ENCODE peak calls at places on chromosome 21, in seven cellular contexts. P is cardiac fibroblast, O is upper lobe of right lung, L is dorsolateral prefrontal cortex, R is HFFc6, D is testis, F is A549. H is an unnamed sample.
A peak's percentile ranks its signal among the peaks of the same experiment; 100 is the strongest.

GRCh38 chr21:31201548-31201947 is 142.5 kb downstream of the TIAM1 start:
- DNase-seq in P (peak; percentile 88), O (no peak), L (no peak), R (no peak), D (peak; percentile 74), F (no peak), H (no peak)

GRCh38 chr21:44370027-44370735 is 16.8 kb downstream of the TRPM2 start:
- DNase-seq in P (no peak), O (peak; percentile 74), L (peak; percentile 31), R (peak; percentile 9), D (peak; percentile 73), F (peak; percentile 24), H (peak; percentile 62)

GRCh38 chr21:14550200-14550599 is 4.1 kb upstream of the SAMSN1 start:
- DNase-seq in P (no peak), O (no peak), L (no peak), R (no peak), D (no peak), F (no peak), H (no peak)

GRCh38 chr21:34869541-34869940 is 179.6 kb downstream of the RUNX1 start:
- DNase-seq in P (no peak), O (no peak), L (no peak), R (no peak), D (no peak), F (no peak), H (no peak)

GRCh38 chr21:29342394-29342957 is 43.8 kb downstream of the BACH1 start:
- DNase-seq in P (peak; percentile 93), O (no peak), L (no peak), R (peak; percentile 69), D (no peak), F (peak; percentile 11), H (peak; percentile 34)

GRCh38 chr21:43814215-43815106 is 25.1 kb downstream of the RRP1 start:
- DNase-seq in P (no peak), O (no peak), L (no peak), R (no peak), D (no peak), F (no peak), H (no peak)

GRCh38 chr21:34668803-34669148 is at the start of gene CLIC6:
- DNase-seq in P (no peak), O (peak; percentile 76), L (no peak), R (no peak), D (no peak), F (no peak), H (peak; percentile 30)

GRCh38 chr21:32135401-32136363 is 143.2 kb downstream of the MIS18A start:
- DNase-seq in P (no peak), O (no peak), L (peak; percentile 77), R (no peak), D (no peak), F (no peak), H (no peak)

GRCh38 chr21:34930971-34931370 is 118.1 kb downstream of the RUNX1 start:
- DNase-seq in P (no peak), O (no peak), L (no peak), R (peak; percentile 48), D (no peak), F (no peak), H (no peak)

GRCh38 chr21:32914424-32915070 is 111.2 kb upstream of the OLIG2 start:
- DNase-seq in P (no peak), O (no peak), L (no peak), R (no peak), D (no peak), F (no peak), H (no peak)

GRCh38 chr21:42793774-42794173 is 85.6 kb downstream of the WDR4 start:
- DNase-seq in P (no peak), O (no peak), L (no peak), R (no peak), D (no peak), F (no peak), H (no peak)

GRCh38 chr21:33662046-33662445 is 19.7 kb downstream of the ITSN1 start:
- DNase-seq in P (no peak), O (no peak), L (no peak), R (no peak), D (no peak), F (no peak), H (no peak)

GRCh38 chr21:29237110-29238051 is 61.3 kb upstream of the BACH1 start:
- DNase-seq in P (peak; percentile 69), O (no peak), L (no peak), R (no peak), D (peak; percentile 71), F (no peak), H (no peak)

GRCh38 chr21:28805885-28806284 is 186.8 kb downstream of the LTN1 start:
- DNase-seq in P (peak; percentile 95), O (no peak), L (no peak), R (peak; percentile 78), D (peak; percentile 63), F (no peak), H (no peak)

GRCh38 chr21:25334046-25334730 is 273.1 kb downstream of the MRPL39 start:
- DNase-seq in P (no peak), O (no peak), L (no peak), R (no peak), D (no peak), F (no peak), H (no peak)

GRCh38 chr21:42513151-42513984 is at the start of gene SLC37A1:
- DNase-seq in P (no peak), O (peak; percentile 79), L (no peak), R (no peak), D (peak; percentile 39), F (peak; percentile 6), H (peak; percentile 48)

GRCh38 chr21:44944596-44944995 is 4.8 kb downstream of the SLX9 start:
- DNase-seq in P (no peak), O (peak; percentile 51), L (no peak), R (no peak), D (no peak), F (no peak), H (no peak)

GRCh38 chr21:43928230-43928607 is 63.2 kb downstream of the AGPAT3 start:
- DNase-seq in P (no peak), O (no peak), L (no peak), R (no peak), D (no peak), F (no peak), H (no peak)

GRCh38 chr21:39096754-39097153 is 86.5 kb downstream of the PSMG1 start:
- DNase-seq in P (no peak), O (no peak), L (no peak), R (no peak), D (no peak), F (no peak), H (no peak)
- TF ChIP-seq CTCF in P (peak; percentile 3), O (no peak), L (no peak), R (peak; percentile 43), D (no peak), F (no peak), H (no peak)

GRCh38 chr21:15620892-15621291 is 108.9 kb upstream of the USP25 start:
- DNase-seq in P (no peak), O (no peak), L (no peak), R (no peak), D (no peak), F (no peak), H (no peak)
- TF ChIP-seq CTCF in P (no peak), O (no peak), L (no peak), R (no peak), D (no peak), F (no peak), H (no peak)

DNA sequence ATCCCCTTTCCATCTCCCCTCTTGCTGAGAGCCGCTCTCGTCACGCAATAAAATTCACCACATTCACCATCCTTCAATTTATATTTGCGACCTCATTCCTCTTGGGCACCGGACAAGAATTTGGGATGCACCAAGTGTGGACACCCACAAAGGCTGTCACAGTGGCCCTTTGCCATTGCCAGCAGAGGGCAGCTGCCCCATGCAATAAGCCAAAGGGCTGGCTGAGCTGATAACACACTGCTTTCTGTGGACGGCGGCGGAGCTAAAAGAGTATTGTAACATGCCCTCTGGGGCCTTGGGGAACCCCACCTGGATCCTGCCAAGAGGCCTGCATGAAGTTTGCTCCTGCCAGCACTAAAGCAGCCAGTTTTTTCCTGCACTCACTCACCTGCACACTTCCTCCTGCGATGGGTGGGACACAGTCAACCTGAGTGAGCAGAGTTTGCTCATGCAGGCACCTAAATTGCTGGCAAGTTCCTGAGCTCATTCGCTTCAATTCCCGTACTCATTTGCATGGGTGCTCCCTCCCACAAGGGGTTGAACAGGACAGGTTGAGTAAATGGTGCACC is 792.3 kb upstream of the ADAMTS5 start:
- DNase-seq in P (no peak), O (peak; percentile 66), L (peak; percentile 37), R (no peak), D (peak; percentile 38), F (no peak), H (peak; percentile 16)
- TF ChIP-seq CTCF in P (peak; percentile 58), O (peak; percentile 43), L (peak; percentile 21), R (peak; percentile 69), D (no peak), F (no peak), H (no peak)

DNA sequence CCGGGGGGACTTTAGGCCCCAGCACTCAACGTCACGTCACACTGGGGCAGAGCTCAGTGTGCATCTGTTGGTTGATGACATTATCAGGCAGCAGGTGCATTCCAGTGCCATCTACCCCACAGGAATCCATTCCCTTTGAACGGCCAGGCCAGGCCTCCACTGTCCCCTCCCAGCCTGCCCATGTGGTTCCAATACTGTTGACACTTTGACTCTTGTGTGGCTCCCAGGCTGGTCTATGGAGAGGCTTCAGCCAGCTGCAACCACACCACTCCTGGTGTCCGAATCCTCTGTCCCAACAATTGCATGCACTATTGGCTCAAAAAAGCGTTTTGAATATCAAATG is 92.0 kb upstream of the SIM2 start:
- DNase-seq in P (no peak), O (no peak), L (no peak), R (no peak), D (no peak), F (no peak), H (no peak)
- TF ChIP-seq CTCF in P (no peak), O (no peak), L (no peak), R (no peak), D (no peak), F (no peak), H (no peak)

GRCh38 chr21:41325138-41325537 is 8.5 kb downstream of the FAM3B start:
- DNase-seq in P (no peak), O (no peak), L (no peak), R (no peak), D (no peak), F (no peak), H (no peak)

GRCh38 chr21:41321908-41322495 is 5.4 kb downstream of the FAM3B start:
- DNase-seq in P (no peak), O (no peak), L (no peak), R (no peak), D (no peak), F (no peak), H (no peak)

GRCh38 chr21:41321211-41321907 is 4.8 kb downstream of the FAM3B start:
- DNase-seq in P (no peak), O (no peak), L (no peak), R (no peak), D (no peak), F (no peak), H (no peak)

GRCh38 chr21:41319273-41319672 is 2.7 kb downstream of the FAM3B start:
- DNase-seq in P (no peak), O (no peak), L (no peak), R (no peak), D (no peak), F (no peak), H (no peak)

GRCh38 chr21:41322496-41323382 is 6.1 kb downstream of the FAM3B start:
- DNase-seq in P (no peak), O (no peak), L (no peak), R (no peak), D (no peak), F (no peak), H (no peak)
- TF ChIP-seq CTCF in P (no peak), O (no peak), L (no peak), R (no peak), D (no peak), F (no peak), H (no peak)

H was measured in glutamatergic neuron.